ENCODE peak calls at places on chromosomes 11 and 22, in eight cellular contexts. N is RWPE1; S is aorta; D is stimulated activated CD4-positive, alpha-beta T cell treated with anti-CD3 and anti-CD28 coated beads, Interleukin-15, amount 100 ng/mL, for 24 hours; V is GM04503; C is body of pancreas; O is hepatic stellate cell; G is left ventricle myocardium inferior. L is an unnamed sample.

GRCh38 chr11:126284829-126285228 is 1.9 kb downstream of the TIRAP start:
- DNase-seq in N (peak; percentile 73), S (peak; percentile 82), D (peak; percentile 94), V (peak; percentile 78), C (peak; percentile 65), O (peak; percentile 73), G (no peak), L (peak; percentile 85)

GRCh38 chr22:17951315-17951714 is 73.0 kb downstream of the MICAL3 start:
- DNase-seq in N (no peak), S (no peak), D (no peak), V (no peak), C (no peak), O (no peak), G (no peak), L (no peak)

GRCh38 chr11:441418-442274 is at the start of gene ANO9:
- DNase-seq in N (peak; percentile 61), S (peak; percentile 59), D (peak; percentile 80), V (no peak), C (peak; percentile 82), O (no peak), G (no peak), L (peak; percentile 77)

GRCh38 chr11:102390667-102391449 is 43.8 kb downstream of the BIRC2 start:
- DNase-seq in N (peak; percentile 39), S (peak; percentile 74), D (peak; percentile 67), V (peak; percentile 10), C (peak; percentile 73), O (peak; percentile 53), G (peak; percentile 43), L (no peak)

GRCh38 chr22:22974795-22975580 is 87.4 kb downstream of the IGLL5 start:
- DNase-seq in N (no peak), S (no peak), D (no peak), V (no peak), C (no peak), O (no peak), G (no peak), L (no peak)

GRCh38 chr11:62088331-62088933 is 35.4 kb upstream of the INCENP start:
- DNase-seq in N (no peak), S (no peak), D (no peak), V (no peak), C (no peak), O (no peak), G (no peak), L (no peak)

GRCh38 chr11:63020671-63021255 is 5.1 kb upstream of the SLC22A8 start:
- DNase-seq in N (no peak), S (no peak), D (peak; percentile 51), V (no peak), C (no peak), O (no peak), G (no peak), L (no peak)

GRCh38 chr11:122319011-122319410 is 203.0 kb upstream of the BLID start:
- DNase-seq in N (no peak), S (no peak), D (no peak), V (no peak), C (no peak), O (no peak), G (no peak), L (no peak)

GRCh38 chr22:24433868-24434471 is 6.6 kb downstream of the ADORA2A start:
- DNase-seq in N (no peak), S (no peak), D (no peak), V (peak; percentile 14), C (no peak), O (peak; percentile 69), G (no peak), L (no peak)

GRCh38 chr11:45503311-45503710 is 162.1 kb downstream of the CHST1 start:
- DNase-seq in N (no peak), S (no peak), D (no peak), V (no peak), C (no peak), O (no peak), G (no peak), L (no peak)